ENCODE peak calls at places on chromosome 9, in nine cellular contexts. O is foreskin fibroblast; I is GM10248; U is heart right ventricle; L is CD8-positive, alpha-beta T cell; Z is WTC11; T is left ventricle myocardium inferior; A is MCF 10A; B is H9. S is an unnamed sample.

GRCh38 chr9:136688274-136689107 is 1.2 kb upstream of the AGPAT2 start:
- DNase-seq in B (no peak), U (peak; percentile 18), I (peak; percentile 73), L (no peak), O (peak; percentile 50), T (peak; percentile 16), A (no peak), Z (no peak), S (no peak)

GRCh38 chr9:132404228-132404881 is 2.3 kb downstream of the TTF1 start:
- DNase-seq in A (no peak), U (no peak), T (no peak), I (peak; percentile 55), Z (no peak), L (no peak), O (no peak), B (no peak), S (no peak)

GRCh38 chr9:129311638-129312037 is 133.6 kb upstream of the IER5L start:
- DNase-seq in L (no peak), A (no peak), O (no peak), U (no peak), Z (no peak), B (no peak), I (no peak), T (no peak), S (no peak)

GRCh38 chr9:128554155-128554862 is 1.9 kb downstream of the SPTAN1 start:
- DNase-seq in T (peak; percentile 52), Z (peak; percentile 68), L (no peak), B (peak; percentile 69), A (peak; percentile 75), I (peak; percentile 32), O (peak; percentile 93), U (peak; percentile 20), S (no peak)

GRCh38 chr9:124216474-124217176 is 41.1 kb upstream of the NEK6 start:
- DNase-seq in A (no peak), O (peak; percentile 5), I (peak; percentile 52), B (no peak), U (peak; percentile 25), L (peak; percentile 33), Z (no peak), T (peak; percentile 46), S (no peak)

GRCh38 chr9:92668746-92669526 is 995 bp downstream of the IPPK start:
- DNase-seq in O (peak; percentile 85), B (peak; percentile 25), U (peak; percentile 52), L (no peak), I (no peak), T (peak; percentile 54), Z (peak; percentile 40), A (peak; percentile 71), S (no peak)

GRCh38 chr9:136765041-136765440 is 723 bp upstream of the LCN15 start:
- DNase-seq in A (no peak), O (no peak), Z (peak; percentile 7), I (no peak), U (peak; percentile 48), B (peak; percentile 27), L (no peak), T (no peak), S (no peak)

GRCh38 chr9:20722221-20722620 is 38.2 kb downstream of the FOCAD start:
- DNase-seq in U (no peak), A (peak; percentile 3), I (no peak), T (no peak), Z (no peak), B (no peak), L (no peak), O (peak; percentile 19), S (no peak)

GRCh38 chr9:5459289-5459829 is 9.0 kb downstream of the CD274 start:
- DNase-seq in T (no peak), Z (no peak), U (no peak), O (peak; percentile 15), I (no peak), L (no peak), A (peak; percentile 43), B (peak; percentile 34), S (no peak)

GRCh38 chr9:108885643-108886348 is 23.7 kb downstream of the ACTL7A start:
- DNase-seq in B (no peak), A (peak; percentile 96), Z (no peak), I (peak; percentile 74), U (no peak), L (no peak), O (peak; percentile 91), T (no peak), S (no peak)

GRCh38 chr9:130472184-130472705 is 27.5 kb downstream of the ASS1 start:
- DNase-seq in Z (no peak), O (no peak), A (no peak), I (no peak), L (no peak), T (no peak), U (no peak), B (no peak), S (no peak)

GRCh38 chr9:97747201-97747965 is 50.2 kb upstream of the XPA start:
- DNase-seq in I (no peak), O (no peak), A (no peak), U (no peak), L (no peak), B (no peak), T (no peak), Z (no peak), S (no peak)

GRCh38 chr9:91100878-91101450 is 260.8 kb downstream of the AUH start:
- DNase-seq in U (peak; percentile 51), L (no peak), B (no peak), T (peak; percentile 58), A (peak; percentile 31), Z (no peak), O (peak; percentile 73), I (no peak), S (no peak)

GRCh38 chr9:105278751-105279150 is 34.3 kb downstream of the SLC44A1 start:
- DNase-seq in O (peak; percentile 42), A (no peak), T (no peak), I (no peak), B (no peak), Z (no peak), L (no peak), U (no peak), S (no peak)

GRCh38 chr9:71719585-71719984 is 48.7 kb downstream of the CEMIP2 start:
- DNase-seq in I (no peak), L (no peak), Z (no peak), A (peak; percentile 80), B (no peak), O (peak; percentile 79), T (no peak), U (no peak), S (no peak)

GRCh38 chr9:119836036-119836435 is 466.8 kb upstream of the BRINP1 start:
- DNase-seq in Z (no peak), A (no peak), L (no peak), T (no peak), U (no peak), O (no peak), I (no peak), B (no peak), S (no peak)

GRCh38 chr9:137138701-137139467 is at the start of gene GRIN1:
- DNase-seq in B (peak; percentile 53), T (no peak), Z (peak; percentile 55), A (no peak), L (no peak), I (no peak), U (no peak), O (peak; percentile 58), S (no peak)

GRCh38 chr9:69324549-69325401 is at the start of gene ENTREP1:
- DNase-seq in A (peak; percentile 57), O (peak; percentile 65), U (peak; percentile 77), B (peak; percentile 77), L (no peak), I (no peak), Z (peak; percentile 75), T (peak; percentile 77), S (no peak)

GRCh38 chr9:120876842-120877240 is at the start of gene PHF19:
- DNase-seq in Z (no peak), I (peak; percentile 57), T (peak; percentile 36), A (peak; percentile 49), O (peak; percentile 72), L (no peak), U (peak; percentile 48), B (no peak), S (no peak)
- TF ChIP-seq CTCF in Z (no peak), I (no peak), T (no peak), A (no peak), O (no peak), L (no peak), U (no peak), B (no peak), S (no peak)

GRCh38 chr9:113349044-113349433 is 302 bp upstream of the BSPRY start:
- DNase-seq in I (no peak), A (no peak), U (no peak), B (no peak), T (no peak), Z (no peak), O (no peak), L (no peak), S (no peak)

GRCh38 chr9:113345693-113346092 is 3.6 kb upstream of the BSPRY start:
- DNase-seq in T (no peak), A (no peak), O (no peak), Z (no peak), U (no peak), B (no peak), I (no peak), L (no peak), S (no peak)

GRCh38 chr9:113349434-113350337 is at the start of gene BSPRY:
- DNase-seq in O (no peak), Z (peak; percentile 35), L (no peak), T (no peak), A (no peak), U (peak; percentile 23), I (peak; percentile 62), B (peak; percentile 60), S (no peak)

GRCh38 chr9:113345165-113345564 is 4.2 kb upstream of the BSPRY start:
- DNase-seq in T (no peak), B (no peak), Z (no peak), I (no peak), O (no peak), U (no peak), A (no peak), L (no peak), S (no peak)

DNA sequence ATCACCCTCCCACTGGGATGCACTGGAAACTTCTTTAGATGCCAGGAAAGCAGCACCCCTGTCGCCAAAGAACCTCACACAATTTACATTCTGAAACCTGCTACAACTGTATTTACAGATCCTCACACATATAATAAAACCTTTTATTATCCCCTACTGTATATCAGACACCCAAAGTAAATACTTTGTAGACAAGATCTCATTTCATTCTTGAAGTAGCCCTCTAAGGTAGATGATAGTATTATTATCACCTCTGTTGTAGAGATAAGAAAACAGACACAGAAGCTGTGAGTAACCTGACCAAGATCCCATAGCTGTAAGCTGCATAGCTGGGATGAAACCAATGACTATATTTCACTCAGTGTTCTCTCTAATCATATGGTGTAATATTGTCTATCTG is 1.9 kb upstream of the BSPRY start:
- DNase-seq in Z (no peak), L (no peak), T (no peak), B (no peak), O (no peak), I (no peak), U (no peak), A (no peak), S (no peak)
- TF ChIP-seq CTCF in Z (no peak), L (no peak), T (no peak), B (no peak), O (no peak), I (no peak), U (no peak), A (no peak), S (no peak)

GRCh38 chr9:113787871-113788270 is 88.2 kb upstream of the ZNF618 start:
- DNase-seq in L (no peak), B (peak; percentile 70), O (no peak), T (no peak), I (no peak), Z (peak; percentile 54), U (no peak), A (no peak), S (no peak)
- TF ChIP-seq CTCF in L (no peak), B (peak; percentile 62), O (no peak), T (no peak), I (no peak), Z (no peak), U (no peak), A (no peak), S (no peak)

GRCh38 chr9:112743216-112743835 is 7.2 kb upstream of the SNX30 start:
- DNase-seq in I (no peak), L (no peak), Z (no peak), B (no peak), A (no peak), U (no peak), O (peak; percentile 23), T (no peak), S (no peak)
- TF ChIP-seq CTCF in I (no peak), L (no peak), Z (no peak), B (peak; percentile 25), A (no peak), U (no peak), O (peak; percentile 15), T (no peak), S (no peak)